ENCODE peak calls at places on chromosomes 5 and 9, in eight cellular contexts. One of them, this sample, is unnamed.
A peak's percentile ranks its signal among the peaks of the same experiment; 100 is the strongest.

GRCh38 chr9:35333551-35333950 is 156.4 kb upstream of the RUSC2 start:
- DNase-seq in posterior vena cava: no peak
- DNase-seq in fibroblast of pulmonary artery: peak; percentile 67
- DNase-seq in stimulated activated CD4-positive, alpha-beta T cell treated with anti-CD3 and anti-CD28 coated beads, Interleukin-12 subunit alpha, Interleukin-12 subunit beta, amount 100 ng/mL, for 48 hours: no peak
- DNase-seq in T-helper 2 cell: no peak
- DNase-seq in GM04504: no peak
- DNase-seq in CD8-positive, alpha-beta memory T cell: no peak
- DNase-seq in fibroblast of the aortic adventitia: peak; percentile 74
- DNase-seq in this sample: no peak

GRCh38 chr5:157076558-157076957 is 17.6 kb upstream of the HAVCR1 start:
- DNase-seq in posterior vena cava: no peak
- DNase-seq in fibroblast of the aortic adventitia: peak; percentile 23
- DNase-seq in T-helper 2 cell: no peak
- DNase-seq in GM04504: no peak
- DNase-seq in stimulated activated CD4-positive, alpha-beta T cell treated with anti-CD3 and anti-CD28 coated beads, Interleukin-12 subunit alpha, Interleukin-12 subunit beta, amount 100 ng/mL, for 48 hours: no peak
- DNase-seq in fibroblast of pulmonary artery: peak; percentile 0
- DNase-seq in CD8-positive, alpha-beta memory T cell: no peak
- DNase-seq in this sample: no peak

GRCh38 chr9:96027271-96028131 is 152.0 kb downstream of the ERCC6L2 start:
- DNase-seq in posterior vena cava: no peak
- DNase-seq in CD8-positive, alpha-beta memory T cell: no peak
- DNase-seq in stimulated activated CD4-positive, alpha-beta T cell treated with anti-CD3 and anti-CD28 coated beads, Interleukin-12 subunit alpha, Interleukin-12 subunit beta, amount 100 ng/mL, for 48 hours: no peak
- DNase-seq in fibroblast of pulmonary artery: no peak
- DNase-seq in fibroblast of the aortic adventitia: no peak
- DNase-seq in GM04504: no peak
- DNase-seq in T-helper 2 cell: no peak
- DNase-seq in this sample: no peak

GRCh38 chr5:167623354-167623753 is 668.1 kb upstream of the WWC1 start:
- DNase-seq in fibroblast of the aortic adventitia: no peak
- DNase-seq in fibroblast of pulmonary artery: no peak
- DNase-seq in T-helper 2 cell: no peak
- DNase-seq in posterior vena cava: no peak
- DNase-seq in stimulated activated CD4-positive, alpha-beta T cell treated with anti-CD3 and anti-CD28 coated beads, Interleukin-12 subunit alpha, Interleukin-12 subunit beta, amount 100 ng/mL, for 48 hours: no peak
- DNase-seq in GM04504: no peak
- DNase-seq in CD8-positive, alpha-beta memory T cell: no peak
- DNase-seq in this sample: no peak

GRCh38 chr9:123375725-123376132 is 19.7 kb downstream of the CRB2 start:
- DNase-seq in CD8-positive, alpha-beta memory T cell: no peak
- DNase-seq in GM04504: peak; percentile 15
- DNase-seq in T-helper 2 cell: no peak
- DNase-seq in posterior vena cava: no peak
- DNase-seq in fibroblast of pulmonary artery: no peak
- DNase-seq in stimulated activated CD4-positive, alpha-beta T cell treated with anti-CD3 and anti-CD28 coated beads, Interleukin-12 subunit alpha, Interleukin-12 subunit beta, amount 100 ng/mL, for 48 hours: no peak
- DNase-seq in fibroblast of the aortic adventitia: peak; percentile 15
- DNase-seq in this sample: no peak

GRCh38 chr9:81737871-81738507 is 48.6 kb upstream of the TLE1 start:
- DNase-seq in posterior vena cava: no peak
- DNase-seq in stimulated activated CD4-positive, alpha-beta T cell treated with anti-CD3 and anti-CD28 coated beads, Interleukin-12 subunit alpha, Interleukin-12 subunit beta, amount 100 ng/mL, for 48 hours: no peak
- DNase-seq in CD8-positive, alpha-beta memory T cell: no peak
- DNase-seq in GM04504: peak; percentile 68
- DNase-seq in fibroblast of pulmonary artery: peak; percentile 69
- DNase-seq in T-helper 2 cell: no peak
- DNase-seq in fibroblast of the aortic adventitia: peak; percentile 89
- DNase-seq in this sample: no peak

GRCh38 chr5:134224905-134225779 is 731 bp downstream of the PPP2CA start:
- DNase-seq in GM04504: no peak
- DNase-seq in posterior vena cava: peak; percentile 89
- DNase-seq in T-helper 2 cell: peak; percentile 51
- DNase-seq in CD8-positive, alpha-beta memory T cell: peak; percentile 62
- DNase-seq in fibroblast of pulmonary artery: peak; percentile 65
- DNase-seq in stimulated activated CD4-positive, alpha-beta T cell treated with anti-CD3 and anti-CD28 coated beads, Interleukin-12 subunit alpha, Interleukin-12 subunit beta, amount 100 ng/mL, for 48 hours: peak; percentile 37
- DNase-seq in fibroblast of the aortic adventitia: peak; percentile 89
- DNase-seq in this sample: peak; percentile 79

GRCh38 chr5:17794201-17794600 is 159.9 kb downstream of the TAF11L14 start:
- DNase-seq in fibroblast of the aortic adventitia: no peak
- DNase-seq in posterior vena cava: no peak
- DNase-seq in CD8-positive, alpha-beta memory T cell: no peak
- DNase-seq in GM04504: no peak
- DNase-seq in T-helper 2 cell: no peak
- DNase-seq in fibroblast of pulmonary artery: no peak
- DNase-seq in stimulated activated CD4-positive, alpha-beta T cell treated with anti-CD3 and anti-CD28 coated beads, Interleukin-12 subunit alpha, Interleukin-12 subunit beta, amount 100 ng/mL, for 48 hours: no peak
- DNase-seq in this sample: no peak

GRCh38 chr9:14155237-14155636 is 158.7 kb downstream of the NFIB start:
- DNase-seq in fibroblast of the aortic adventitia: no peak
- DNase-seq in fibroblast of pulmonary artery: no peak
- DNase-seq in stimulated activated CD4-positive, alpha-beta T cell treated with anti-CD3 and anti-CD28 coated beads, Interleukin-12 subunit alpha, Interleukin-12 subunit beta, amount 100 ng/mL, for 48 hours: no peak
- DNase-seq in T-helper 2 cell: no peak
- DNase-seq in GM04504: no peak
- DNase-seq in CD8-positive, alpha-beta memory T cell: no peak
- DNase-seq in posterior vena cava: no peak
- DNase-seq in this sample: no peak

GRCh38 chr5:167339205-167339604 is 952.2 kb upstream of the WWC1 start:
- DNase-seq in GM04504: no peak
- DNase-seq in posterior vena cava: no peak
- DNase-seq in stimulated activated CD4-positive, alpha-beta T cell treated with anti-CD3 and anti-CD28 coated beads, Interleukin-12 subunit alpha, Interleukin-12 subunit beta, amount 100 ng/mL, for 48 hours: no peak
- DNase-seq in CD8-positive, alpha-beta memory T cell: no peak
- DNase-seq in T-helper 2 cell: no peak
- DNase-seq in fibroblast of the aortic adventitia: no peak
- DNase-seq in fibroblast of pulmonary artery: no peak
- DNase-seq in this sample: no peak

GRCh38 chr9:98329281-98329680 is 73.8 kb upstream of the TBC1D2 start:
- DNase-seq in posterior vena cava: no peak
- DNase-seq in fibroblast of pulmonary artery: no peak
- DNase-seq in fibroblast of the aortic adventitia: no peak
- DNase-seq in T-helper 2 cell: no peak
- DNase-seq in GM04504: no peak
- DNase-seq in stimulated activated CD4-positive, alpha-beta T cell treated with anti-CD3 and anti-CD28 coated beads, Interleukin-12 subunit alpha, Interleukin-12 subunit beta, amount 100 ng/mL, for 48 hours: no peak
- DNase-seq in CD8-positive, alpha-beta memory T cell: no peak
- DNase-seq in this sample: no peak

GRCh38 chr9:100714372-100715099 is 136.7 kb downstream of the CAVIN4 start:
- DNase-seq in GM04504: peak; percentile 39
- DNase-seq in fibroblast of pulmonary artery: peak; percentile 77
- DNase-seq in CD8-positive, alpha-beta memory T cell: no peak
- DNase-seq in T-helper 2 cell: no peak
- DNase-seq in posterior vena cava: no peak
- DNase-seq in fibroblast of the aortic adventitia: peak; percentile 63
- DNase-seq in stimulated activated CD4-positive, alpha-beta T cell treated with anti-CD3 and anti-CD28 coated beads, Interleukin-12 subunit alpha, Interleukin-12 subunit beta, amount 100 ng/mL, for 48 hours: peak; percentile 19
- DNase-seq in this sample: no peak

GRCh38 chr5:1641560-1642166 is 117.9 kb upstream of the LPCAT1 start:
- DNase-seq in fibroblast of pulmonary artery: peak; percentile 94
- DNase-seq in fibroblast of the aortic adventitia: peak; percentile 89
- DNase-seq in GM04504: peak; percentile 76
- DNase-seq in CD8-positive, alpha-beta memory T cell: peak; percentile 73
- DNase-seq in posterior vena cava: peak; percentile 94
- DNase-seq in T-helper 2 cell: peak; percentile 33
- DNase-seq in stimulated activated CD4-positive, alpha-beta T cell treated with anti-CD3 and anti-CD28 coated beads, Interleukin-12 subunit alpha, Interleukin-12 subunit beta, amount 100 ng/mL, for 48 hours: peak; percentile 66
- DNase-seq in this sample: peak; percentile 78

GRCh38 chr5:139577689-139578347 is 16.7 kb downstream of the UBE2D2 start:
- DNase-seq in stimulated activated CD4-positive, alpha-beta T cell treated with anti-CD3 and anti-CD28 coated beads, Interleukin-12 subunit alpha, Interleukin-12 subunit beta, amount 100 ng/mL, for 48 hours: no peak
- DNase-seq in GM04504: no peak
- DNase-seq in CD8-positive, alpha-beta memory T cell: no peak
- DNase-seq in fibroblast of the aortic adventitia: no peak
- DNase-seq in fibroblast of pulmonary artery: peak; percentile 16
- DNase-seq in T-helper 2 cell: no peak
- DNase-seq in posterior vena cava: no peak
- DNase-seq in this sample: no peak

This sample was measured in cardiac septum.